ENCODE peak calls at places on chromosomes 7 and 10, in ten cellular contexts. Z is activated CD4-positive, alpha-beta T cell treated with anti-CD3 and anti-CD28 coated beads, Interleukin-2, amount 50 U/mL, for 1 hour; R is effector CD4-positive, alpha-beta T cell; O is left cardiac atrium; Q is amygdala; K is chondrocyte; A is fibroblast of the aortic adventitia; E is stimulated activated CD8-positive, alpha-beta memory T cell treated with anti-CD3 and anti-CD28 coated beads, Interleukin-7, amount 100 ng/mL, for 1 hour; Y is substantia nigra; U is fibroblast of mammary gland. J is an unnamed sample.

GRCh38 chr10:132477066-132477397 is 60.6 kb upstream of the INPP5A start:
- DNase-seq in O (no peak), E (no peak), K (no peak), U (no peak), A (no peak), Y (no peak), R (peak), Z (no peak), Q (no peak), J (no peak)

GRCh38 chr7:130489140-130489967 is 2.5 kb upstream of the MEST start:
- DNase-seq in E (no peak), R (no peak), A (peak), Q (no peak), O (no peak), U (no peak), Y (no peak), K (no peak), Z (no peak), J (no peak)

GRCh38 chr7:107078517-107078966 is 34.0 kb downstream of the PRKAR2B start:
- DNase-seq in Q (no peak), E (no peak), Z (no peak), A (peak), K (no peak), R (no peak), O (peak), Y (no peak), U (peak), J (no peak)

GRCh38 chr10:97230146-97230545 is 44.4 kb upstream of the SLIT1 start:
- DNase-seq in Y (no peak), E (no peak), Z (no peak), O (no peak), K (no peak), A (peak), U (peak), Q (no peak), R (no peak), J (no peak)

GRCh38 chr7:32204361-32205018 is 134.3 kb upstream of the PDE1C start:
- DNase-seq in U (peak), Z (no peak), R (no peak), O (peak), E (no peak), Y (peak), A (peak), Q (peak), K (no peak), J (peak)

GRCh38 chr10:13193637-13194036 is 32.3 kb downstream of the MCM10 start:
- DNase-seq in A (peak), Z (no peak), R (no peak), Q (no peak), K (no peak), O (no peak), U (no peak), E (no peak), Y (no peak), J (no peak)

GRCh38 chr10:77877461-77878344 is 48.9 kb downstream of the DLG5 start:
- DNase-seq in U (peak), E (peak), Z (no peak), A (peak), R (no peak), Q (no peak), Y (no peak), O (peak), K (no peak), J (no peak)

GRCh38 chr7:155974186-155974897 is 162.1 kb upstream of the SHH start:
- DNase-seq in Q (no peak), Y (no peak), K (no peak), U (no peak), Z (no peak), R (no peak), O (no peak), A (no peak), E (no peak), J (no peak)

GRCh38 chr10:16995867-16996529 is 133.6 kb downstream of the CUBN start:
- DNase-seq in Y (no peak), U (peak), E (no peak), Q (no peak), A (peak), R (no peak), K (no peak), O (no peak), Z (no peak), J (no peak)

GRCh38 chr7:77281780-77282478 is 82.3 kb upstream of the FGL2 start:
- DNase-seq in Z (no peak), R (no peak), O (no peak), Y (no peak), K (no peak), A (peak), Q (no peak), U (no peak), E (no peak), J (no peak)

GRCh38 chr10:60517805-60518204 is 128.1 kb upstream of the ANK3 start:
- DNase-seq in Q (no peak), U (no peak), K (no peak), Y (no peak), O (no peak), A (peak), R (no peak), E (no peak), Z (no peak), J (no peak)

GRCh38 chr10:130254168-130255061 is 118.2 kb downstream of the GLRX3 start:
- DNase-seq in Y (no peak), O (no peak), U (no peak), Z (no peak), A (no peak), E (no peak), K (no peak), R (no peak), Q (no peak), J (no peak)

GRCh38 chr10:102796407-102797176 is 40.6 kb downstream of the CYP17A1 start:
- DNase-seq in U (no peak), R (peak), A (peak), Z (peak), O (peak), Q (peak), E (peak), K (no peak), Y (peak), J (peak)

GRCh38 chr10:18554479-18554878 is 96.9 kb downstream of the NSUN6 start:
- DNase-seq in Y (no peak), E (no peak), Q (no peak), K (no peak), U (no peak), R (no peak), O (no peak), A (no peak), Z (no peak), J (no peak)

GRCh38 chr7:112596260-112596659 is 115.5 kb downstream of the LSMEM1 start:
- DNase-seq in U (peak), O (no peak), Z (no peak), Y (no peak), E (no peak), A (peak), Q (no peak), R (no peak), K (no peak), J (no peak)

GRCh38 chr10:114684085-114684821 is 26.2 kb upstream of the ABLIM1 start:
- DNase-seq in A (peak), U (peak), O (peak), Y (no peak), Q (peak), E (no peak), Z (no peak), R (no peak), K (no peak), J (peak)

GRCh38 chr10:85612833-85613232 is 753.8 kb downstream of the GRID1 start:
- DNase-seq in E (no peak), Y (no peak), Q (no peak), K (no peak), Z (no peak), U (no peak), O (no peak), A (no peak), R (no peak), J (no peak)

GRCh38 chr7:51220226-51220625 is 96.4 kb downstream of the COBL start:
- DNase-seq in R (no peak), Y (no peak), U (no peak), A (no peak), O (no peak), E (no peak), Z (no peak), Q (no peak), K (no peak), J (no peak)

GRCh38 chr10:2214035-2214434 is 476.7 kb upstream of the ADARB2 start:
- DNase-seq in O (no peak), Z (no peak), U (no peak), K (no peak), R (no peak), A (peak), E (no peak), Q (no peak), Y (no peak), J (no peak)

GRCh38 chr7:134741901-134742635 is 37.4 kb upstream of the CALD1 start:
- DNase-seq in Q (no peak), A (peak), Z (no peak), U (peak), E (no peak), O (no peak), K (peak), R (no peak), Y (no peak), J (no peak)

GRCh38 chr7:1673581-1674102 is 3.6 kb downstream of the ELFN1 start:
- DNase-seq in Q (no peak), Z (no peak), A (no peak), E (no peak), R (no peak), O (peak), U (no peak), K (peak), Y (no peak), J (no peak)

GRCh38 chr10:17423641-17424186 is 30.7 kb downstream of the ST8SIA6 start:
- DNase-seq in U (peak), Q (no peak), O (no peak), R (no peak), E (no peak), Y (no peak), K (no peak), A (no peak), Z (no peak), J (no peak)

GRCh38 chr7:66631471-66631870 is 2.8 kb downstream of the KCTD7 start:
- DNase-seq in Q (no peak), E (no peak), Z (no peak), O (no peak), Y (no peak), R (no peak), A (no peak), U (no peak), K (no peak), J (no peak)

GRCh38 chr10:133373104-133373624 is at the start of gene ECHS1:
- DNase-seq in U (peak), Y (peak), Z (peak), Q (peak), R (peak), A (peak), K (peak), E (peak), O (peak), J (peak)

GRCh38 chr10:13709931-13710690 is 123.3 kb downstream of the PRPF18 start:
- DNase-seq in E (no peak), Z (no peak), O (no peak), A (peak), R (no peak), K (no peak), Y (peak), Q (peak), U (peak), J (no peak)

GRCh38 chr10:110708776-110709443 is 64.8 kb downstream of the RBM20 start:
- DNase-seq in K (no peak), O (no peak), U (no peak), Z (no peak), Q (no peak), R (no peak), E (no peak), A (no peak), Y (no peak), J (no peak)

GRCh38 chr10:113221756-113222168 is 271.7 kb downstream of the TCF7L2 start:
- DNase-seq in U (peak), K (no peak), Y (no peak), Q (no peak), A (no peak), E (no peak), O (no peak), R (no peak), Z (no peak), J (no peak)

GRCh38 chr7:53094827-53095226 is 59.4 kb downstream of the POM121L12 start:
- DNase-seq in R (no peak), A (peak), Q (no peak), K (no peak), O (no peak), Y (no peak), Z (no peak), E (no peak), U (no peak), J (no peak)